ENCODE peak calls at places on chromosomes 3 and 15, in four cellular contexts. R is substantia nigra, H is aorta, J is colonic mucosa. G is an unnamed sample.
A peak's percentile ranks its signal among the peaks of the same experiment; 100 is the strongest.

GRCh38 chr3:30804983-30805382 is 89.5 kb downstream of the GADL1 start:
- DNase-seq in R (no peak), H (no peak), J (no peak), G (no peak)

GRCh38 chr3:52039846-52040245 is 16.5 kb downstream of the DUSP7 start:
- DNase-seq in R (peak; percentile 98), H (peak; percentile 89), J (no peak), G (peak; percentile 97)

GRCh38 chr3:167361356-167361755 is 18.7 kb downstream of the ZBBX start:
- DNase-seq in R (no peak), H (no peak), J (no peak), G (no peak)

GRCh38 chr15:70351941-70352774 is 254.4 kb upstream of the TLE3 start:
- DNase-seq in R (no peak), H (peak; percentile 49), J (no peak), G (no peak)

GRCh38 chr3:172307143-172307560 is 141.1 kb downstream of the GHSR start:
- DNase-seq in R (no peak), H (no peak), J (no peak), G (no peak)

GRCh38 chr3:53137835-53138446 is 7.7 kb upstream of the RFT1 start:
- DNase-seq in R (no peak), H (peak; percentile 0), J (no peak), G (no peak)

GRCh38 chr3:33131328-33132018 is 17.7 kb downstream of the CRTAP start:
- DNase-seq in R (no peak), H (no peak), J (peak; percentile 42), G (no peak)

GRCh38 chr3:188926741-188927650 is 244.8 kb upstream of the TPRG1 start:
- DNase-seq in R (no peak), H (no peak), J (no peak), G (no peak)

GRCh38 chr15:52408823-52409222 is 113.2 kb upstream of the MYO5C start:
- DNase-seq in R (no peak), H (no peak), J (no peak), G (no peak)

GRCh38 chr3:161336661-161337060 is 34.7 kb downstream of the SPTSSB start:
- DNase-seq in R (no peak), H (no peak), J (no peak), G (no peak)

GRCh38 chr3:134029734-134030381 is at the start of gene SLCO2A1:
- DNase-seq in R (no peak), H (peak; percentile 85), J (peak; percentile 40), G (no peak)

GRCh38 chr3:99429501-99429900 is 208.9 kb upstream of the COL8A1 start:
- DNase-seq in R (no peak), H (no peak), J (no peak), G (no peak)

GRCh38 chr15:43792761-43793493 is 807 bp downstream of the SERF2 start:
- DNase-seq in R (no peak), H (peak; percentile 77), J (peak; percentile 63), G (peak; percentile 33)

GRCh38 chr3:129524081-129524480 is 4.4 kb upstream of the RHO start:
- DNase-seq in R (no peak), H (no peak), J (no peak), G (no peak)

GRCh38 chr15:60798821-60799220 is 319.9 kb upstream of the ICE2 start:
- DNase-seq in R (no peak), H (no peak), J (no peak), G (no peak)

GRCh38 chr3:2810723-2811122 is 299.5 kb downstream of the IL5RA start:
- DNase-seq in R (no peak), H (no peak), J (no peak), G (no peak)

GRCh38 chr3:182913889-182914288 is 66.4 kb downstream of the DCUN1D1 start:
- DNase-seq in R (no peak), H (no peak), J (no peak), G (no peak)

GRCh38 chr3:182911782-182912111 is 68.6 kb downstream of the DCUN1D1 start:
- DNase-seq in R (no peak), H (no peak), J (no peak), G (no peak)

GRCh38 chr3:182914341-182914740 is 66.0 kb downstream of the DCUN1D1 start:
- DNase-seq in R (no peak), H (no peak), J (no peak), G (no peak)

GRCh38 chr3:182910939-182911781 is 69.2 kb downstream of the DCUN1D1 start:
- DNase-seq in R (no peak), H (no peak), J (no peak), G (no peak)

GRCh38 chr3:182912476-182912875 is 67.9 kb downstream of the DCUN1D1 start:
- DNase-seq in R (no peak), H (no peak), J (no peak), G (peak; percentile 14)
- H3K27ac ChIP-seq in R (peak overlapping the region; percentile 67), H (no peak overlapping the region), J (no peak overlapping the region), G (peak overlapping the region; percentile 72)

DNA sequence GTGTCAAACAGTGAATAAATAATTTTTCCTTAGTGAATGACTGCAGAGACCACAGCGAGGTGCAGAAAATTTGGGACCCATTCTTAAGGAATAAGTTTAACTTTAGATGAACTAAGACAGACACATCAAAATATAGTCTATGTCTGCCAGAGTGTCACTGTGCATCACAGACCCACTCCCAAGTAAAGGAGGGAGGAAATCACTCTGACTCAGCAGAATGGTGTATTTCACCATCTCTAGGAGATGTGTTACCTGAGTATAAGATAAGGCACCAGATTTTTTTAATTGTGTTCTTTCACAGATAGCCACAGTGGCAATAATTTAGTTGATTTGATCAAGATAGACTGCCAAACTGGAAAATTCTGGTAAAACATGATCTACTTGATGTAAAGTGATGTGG is 47.3 kb downstream of the TIPARP start:
- DNase-seq in R (no peak), H (no peak), J (no peak), G (no peak)
- H3K27ac ChIP-seq in R (no peak overlapping the region), H (no peak overlapping the region), J (no peak overlapping the region), G (no peak overlapping the region)

GRCh38 chr3:71173421-71173975 is 410.0 kb downstream of the FOXP1 start:
- DNase-seq in R (no peak), H (no peak), J (no peak), G (no peak)
- H3K27ac ChIP-seq in R (no peak overlapping the region), H (peak overlapping the region; percentile 75), J (no peak overlapping the region), G (no peak overlapping the region)

DNA sequence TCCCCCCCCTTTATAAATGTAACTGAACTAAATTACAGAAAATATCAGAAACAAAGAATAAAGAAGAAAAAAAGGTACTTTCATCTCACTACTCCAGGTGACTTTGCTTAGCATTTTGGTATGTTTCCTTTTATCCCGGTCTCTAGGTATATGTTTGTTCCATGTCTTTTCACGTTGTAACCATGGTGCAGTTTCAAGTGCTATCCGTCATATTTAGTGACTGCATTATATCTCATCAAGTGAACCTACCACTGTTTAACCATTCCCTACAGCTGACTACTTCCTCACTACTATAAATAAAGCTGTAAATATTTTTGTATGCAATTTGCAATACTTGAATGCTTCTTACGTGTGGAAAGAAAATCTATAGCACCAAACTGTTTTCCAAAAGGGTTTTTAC is 2.2 kb downstream of the BTBD1 start:
- DNase-seq in R (no peak), H (no peak), J (no peak), G (no peak)
- H3K27ac ChIP-seq in R (no peak overlapping the region), H (no peak overlapping the region), J (no peak overlapping the region), G (no peak overlapping the region)

G was measured in caudate nucleus.